ENCODE peak calls at places on chromosome 1, in five cellular contexts. M, U, F, S and O are unnamed samples.

GRCh38 chr1:200866521-200866920 is 6.3 kb upstream of the GPR25 start:
- DNase-seq in M (no peak), U (no peak), F (no peak), S (no peak), O (no peak)

GRCh38 chr1:3135073-3135745 is 66.2 kb downstream of the PRDM16 start:
- DNase-seq in M (no peak), U (no peak), F (no peak), S (no peak), O (no peak)

GRCh38 chr1:244768804-244769203 is 66.7 kb upstream of the COX20 start:
- DNase-seq in M (no peak), U (no peak), F (no peak), S (no peak), O (no peak)

GRCh38 chr1:179825201-179825600 is 52.4 kb downstream of the TOR1AIP2 start:
- DNase-seq in M (no peak), U (no peak), F (no peak), S (no peak), O (no peak)

GRCh38 chr1:26450906-26451305 is 18.8 kb downstream of the DHDDS start:
- DNase-seq in M (no peak), U (no peak), F (no peak), S (no peak), O (no peak)

GRCh38 chr1:53639251-53639721 is 99.7 kb downstream of the GLIS1 start:
- DNase-seq in M (peak; percentile 61), U (no peak), F (no peak), S (no peak), O (no peak)

GRCh38 chr1:217896490-217896889 is 265.3 kb downstream of the SPATA17 start:
- DNase-seq in M (no peak), U (no peak), F (peak; percentile 51), S (no peak), O (no peak)

GRCh38 chr1:242129103-242129502 is 130.2 kb upstream of the MAP1LC3C start:
- DNase-seq in M (no peak), U (no peak), F (no peak), S (no peak), O (no peak)

GRCh38 chr1:84635261-84635848 is 54.9 kb downstream of the SSX2IP start:
- DNase-seq in M (no peak), U (no peak), F (no peak), S (no peak), O (no peak)

GRCh38 chr1:204684551-204685235 is 845 bp downstream of the LRRN2 start:
- DNase-seq in M (no peak), U (no peak), F (no peak), S (no peak), O (no peak)

GRCh38 chr1:80441664-80442063 is 1359.1 kb upstream of the ADGRL2 start:
- DNase-seq in M (no peak), U (no peak), F (no peak), S (no peak), O (no peak)

GRCh38 chr1:52386458-52386857 is 17.8 kb downstream of the ORC1 start:
- DNase-seq in M (no peak), U (no peak), F (no peak), S (no peak), O (no peak)

GRCh38 chr1:151133339-151133761 is 13.1 kb downstream of the SEMA6C start:
- DNase-seq in M (no peak), U (no peak), F (peak; percentile 35), S (no peak), O (no peak)

GRCh38 chr1:1835546-1835945 is 55.3 kb downstream of the GNB1 start:
- DNase-seq in M (no peak), U (no peak), F (no peak), S (no peak), O (no peak)
- TF ChIP-seq CTCF in M (no peak), U (no peak), F (no peak), S (no peak), O (no peak)

DNA sequence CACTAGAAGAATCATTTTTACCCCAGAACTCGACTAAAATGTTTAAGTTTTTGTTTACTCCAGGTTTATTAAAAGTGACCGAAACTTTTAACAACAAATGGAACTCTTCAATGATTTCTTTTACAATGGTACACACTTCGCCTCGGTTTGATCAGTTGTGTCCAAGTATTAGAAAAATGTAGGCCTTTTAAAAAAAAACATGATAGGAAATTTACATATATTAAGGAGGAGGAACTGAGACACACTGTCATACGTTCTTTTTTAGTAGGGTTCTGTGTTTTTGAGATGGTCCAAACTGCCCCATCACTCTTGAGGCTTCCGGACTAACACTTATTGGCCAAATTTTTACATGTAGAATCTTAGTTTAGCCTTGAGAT is 1.3 kb downstream of the PRDM2 start:
- DNase-seq in M (no peak), U (no peak), F (no peak), S (no peak), O (no peak)
- H3K4me3 ChIP-seq in M (no peak overlapping the region), U (no peak overlapping the region), F (peak overlapping the region; percentile 69), S (peak overlapping the region; percentile 68), O (peak overlapping the region; percentile 68)

DNA sequence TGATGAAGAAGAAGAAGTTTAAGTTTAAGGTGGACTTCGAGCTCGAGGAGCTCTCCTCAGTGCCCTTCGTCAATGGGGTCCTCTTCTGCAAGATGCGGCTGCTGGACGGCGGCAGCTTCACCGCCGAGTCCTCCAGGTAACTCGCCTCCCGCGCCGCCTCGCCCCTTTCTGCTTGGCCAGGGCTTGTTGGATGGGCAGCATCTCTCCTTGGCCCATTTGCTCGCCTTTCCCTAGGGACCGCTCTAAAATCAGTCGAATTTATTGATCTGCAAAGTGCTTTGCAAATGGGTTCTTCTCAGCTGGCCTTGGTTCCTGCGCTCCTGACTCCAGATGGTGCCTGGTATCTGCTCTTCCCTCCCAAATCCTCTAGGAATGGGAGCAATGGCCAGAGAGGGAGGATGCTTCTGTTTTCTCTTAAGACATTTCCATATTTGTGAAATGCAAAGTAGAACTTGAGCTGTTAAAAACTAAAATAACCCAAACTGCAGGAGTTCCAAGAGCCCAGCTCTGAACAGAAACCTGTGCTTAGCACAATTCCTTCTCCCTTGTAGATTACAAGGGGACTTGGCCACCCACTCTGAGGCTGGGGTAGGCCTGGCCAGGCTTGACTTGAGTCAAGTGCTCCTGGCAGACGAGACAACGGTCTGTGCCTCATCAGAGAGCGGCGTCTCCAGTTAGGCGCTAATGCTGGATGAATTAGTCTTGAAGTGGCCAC is 687 bp downstream of the EEIG2 start:
- DNase-seq in M (no peak), U (peak; percentile 62), F (peak; percentile 59), S (no peak), O (no peak)
- TF ChIP-seq CTCF in M (no peak), U (peak; percentile 21), F (peak; percentile 16), S (no peak), O (peak; percentile 16)

GRCh38 chr1:38818706-38819439 is 40.7 kb downstream of the RRAGC start:
- DNase-seq in M (no peak), U (no peak), F (no peak), S (no peak), O (no peak)
- H3K4me3 ChIP-seq in M (no peak overlapping the region), U (no peak overlapping the region), F (no peak overlapping the region), S (peak overlapping the region; percentile 25), O (no peak overlapping the region)

GRCh38 chr1:156002182-156002911 is 18.4 kb downstream of the SSR2 start:
- DNase-seq in M (no peak), U (no peak), F (no peak), S (no peak), O (no peak)

GRCh38 chr1:156004843-156005593 is 15.7 kb downstream of the SSR2 start:
- DNase-seq in M (no peak), U (no peak), F (no peak), S (no peak), O (no peak)

GRCh38 chr1:156006666-156007376 is 13.9 kb downstream of the SSR2 start:
- DNase-seq in M (no peak), U (no peak), F (no peak), S (no peak), O (no peak)

GRCh38 chr1:156001021-156001681 is 19.6 kb downstream of the SSR2 start:
- DNase-seq in M (no peak), U (no peak), F (no peak), S (no peak), O (no peak)

GRCh38 chr1:156001682-156002171 is 19.0 kb downstream of the SSR2 start:
- DNase-seq in M (no peak), U (no peak), F (no peak), S (no peak), O (no peak)
- TF ChIP-seq CTCF in M (no peak), U (no peak), F (no peak), S (no peak), O (no peak)

GRCh38 chr1:153677718-153678518 is 570 bp upstream of the NPR1 start:
- DNase-seq in M (no peak), U (peak; percentile 72), F (peak; percentile 71), S (peak; percentile 51), O (no peak)

GRCh38 chr1:153682730-153683129 is 4.2 kb downstream of the NPR1 start:
- DNase-seq in M (no peak), U (no peak), F (no peak), S (no peak), O (no peak)

GRCh38 chr1:153679337-153680119 is 1.0 kb downstream of the NPR1 start:
- DNase-seq in M (no peak), U (peak; percentile 56), F (peak; percentile 22), S (no peak), O (no peak)

GRCh38 chr1:153678519-153679336 is at the start of gene NPR1:
- DNase-seq in M (no peak), U (peak; percentile 32), F (peak; percentile 77), S (no peak), O (no peak)

GRCh38 chr1:153680120-153680403 is 1.6 kb downstream of the NPR1 start:
- DNase-seq in M (no peak), U (no peak), F (peak; percentile 6), S (no peak), O (no peak)
- H3K4me3 ChIP-seq in M (peak overlapping the region; percentile 52), U (no peak overlapping the region), F (peak overlapping the region; percentile 67), S (no peak overlapping the region), O (no peak overlapping the region)